ENCODE peak calls at places on chromosome 6, in five cellular contexts. C is left ventricle myocardium inferior, S is tibial artery, L is astrocyte of the spinal cord, W is foreskin fibroblast. T is an unnamed sample.

GRCh38 chr6:165744515-165745228 is 81.6 kb upstream of the PDE10A start:
- DNase-seq in C (no peak), S (no peak), L (peak; percentile 28), W (no peak), T (no peak)

GRCh38 chr6:63527658-63528514 is 44.4 kb upstream of the LOC128125822 start:
- DNase-seq in C (no peak), S (no peak), L (peak; percentile 99), W (peak; percentile 48), T (peak; percentile 51)

GRCh38 chr6:81821449-81821848 is 69.0 kb upstream of the TENT5A start:
- DNase-seq in C (no peak), S (no peak), L (no peak), W (no peak), T (no peak)

GRCh38 chr6:157410088-157410487 is 29.1 kb downstream of the ZDHHC14 start:
- DNase-seq in C (no peak), S (no peak), L (peak; percentile 33), W (no peak), T (no peak)

GRCh38 chr6:90197854-90198496 is 98.7 kb downstream of the BACH2 start:
- DNase-seq in C (no peak), S (no peak), L (peak; percentile 53), W (peak; percentile 12), T (no peak)

GRCh38 chr6:56595490-56596122 is 47.1 kb downstream of the DST start:
- DNase-seq in C (no peak), S (no peak), L (peak; percentile 46), W (peak; percentile 34), T (peak; percentile 76)

GRCh38 chr6:69487688-69488087 is 309.1 kb downstream of the LMBRD1 start:
- DNase-seq in C (no peak), S (no peak), L (no peak), W (no peak), T (no peak)

GRCh38 chr6:75472885-75473284 is 20.7 kb downstream of the FILIP1 start:
- DNase-seq in C (no peak), S (no peak), L (no peak), W (no peak), T (no peak)

GRCh38 chr6:159720708-159721107 is 6.6 kb upstream of the WTAP start:
- DNase-seq in C (no peak), S (no peak), L (peak; percentile 22), W (no peak), T (peak; percentile 39)

GRCh38 chr6:31775184-31775583 is 1.9 kb downstream of the VWA7 start:
- DNase-seq in C (no peak), S (no peak), L (no peak), W (no peak), T (no peak)

GRCh38 chr6:149170564-149171452 is 146.7 kb upstream of the TAB2 start:
- DNase-seq in C (peak; percentile 21), S (peak; percentile 34), L (no peak), W (no peak), T (no peak)

GRCh38 chr6:74289881-74290280 is 593.9 kb downstream of the CD109 start:
- DNase-seq in C (no peak), S (no peak), L (peak; percentile 12), W (peak; percentile 93), T (no peak)

GRCh38 chr6:148044261-148044731 is 298.3 kb upstream of the SASH1 start:
- DNase-seq in C (no peak), S (no peak), L (peak; percentile 75), W (peak; percentile 30), T (no peak)

GRCh38 chr6:157974341-157974894 is 7.2 kb upstream of the SYNJ2 start:
- DNase-seq in C (no peak), S (no peak), L (no peak), W (no peak), T (no peak)

GRCh38 chr6:168278904-168279303 is 40.7 kb downstream of the DACT2 start:
- DNase-seq in C (no peak), S (no peak), L (no peak), W (no peak), T (no peak)

GRCh38 chr6:40755046-40755681 is 168.0 kb upstream of the LRFN2 start:
- DNase-seq in C (no peak), S (no peak), L (peak; percentile 50), W (no peak), T (no peak)

GRCh38 chr6:122736606-122737005 is 42.9 kb upstream of the FABP7 start:
- DNase-seq in C (no peak), S (no peak), L (no peak), W (no peak), T (no peak)

GRCh38 chr6:118562959-118563358 is 14.9 kb downstream of the PLN start:
- DNase-seq in C (no peak), S (no peak), L (peak; percentile 64), W (no peak), T (no peak)

GRCh38 chr6:10221186-10221585 is 193.7 kb downstream of the TFAP2A start:
- DNase-seq in C (no peak), S (no peak), L (no peak), W (no peak), T (no peak)

GRCh38 chr6:42166444-42167141 is 6.6 kb upstream of the GUCA1A start:
- DNase-seq in C (peak; percentile 44), S (peak; percentile 63), L (peak; percentile 71), W (peak; percentile 36), T (peak; percentile 72)
- TF ChIP-seq CTCF in C (peak; percentile 96), S (peak; percentile 90), L (peak; percentile 95), W (peak; percentile 95), T (peak; percentile 82)

GRCh38 chr6:2988076-2988425 is 11.6 kb upstream of the NQO2 start:
- DNase-seq in C (no peak), S (no peak), L (no peak), W (no peak), T (no peak)

GRCh38 chr6:2990179-2990931 is 9.3 kb upstream of the NQO2 start:
- DNase-seq in C (no peak), S (no peak), L (peak; percentile 47), W (no peak), T (peak; percentile 72)

GRCh38 chr6:2990932-2991506 is 8.7 kb upstream of the NQO2 start:
- DNase-seq in C (no peak), S (no peak), L (no peak), W (no peak), T (no peak)

GRCh38 chr6:2988426-2989331 is 11.0 kb upstream of the NQO2 start:
- DNase-seq in C (peak; percentile 92), S (peak; percentile 95), L (peak; percentile 95), W (peak; percentile 98), T (peak; percentile 98)

DNA sequence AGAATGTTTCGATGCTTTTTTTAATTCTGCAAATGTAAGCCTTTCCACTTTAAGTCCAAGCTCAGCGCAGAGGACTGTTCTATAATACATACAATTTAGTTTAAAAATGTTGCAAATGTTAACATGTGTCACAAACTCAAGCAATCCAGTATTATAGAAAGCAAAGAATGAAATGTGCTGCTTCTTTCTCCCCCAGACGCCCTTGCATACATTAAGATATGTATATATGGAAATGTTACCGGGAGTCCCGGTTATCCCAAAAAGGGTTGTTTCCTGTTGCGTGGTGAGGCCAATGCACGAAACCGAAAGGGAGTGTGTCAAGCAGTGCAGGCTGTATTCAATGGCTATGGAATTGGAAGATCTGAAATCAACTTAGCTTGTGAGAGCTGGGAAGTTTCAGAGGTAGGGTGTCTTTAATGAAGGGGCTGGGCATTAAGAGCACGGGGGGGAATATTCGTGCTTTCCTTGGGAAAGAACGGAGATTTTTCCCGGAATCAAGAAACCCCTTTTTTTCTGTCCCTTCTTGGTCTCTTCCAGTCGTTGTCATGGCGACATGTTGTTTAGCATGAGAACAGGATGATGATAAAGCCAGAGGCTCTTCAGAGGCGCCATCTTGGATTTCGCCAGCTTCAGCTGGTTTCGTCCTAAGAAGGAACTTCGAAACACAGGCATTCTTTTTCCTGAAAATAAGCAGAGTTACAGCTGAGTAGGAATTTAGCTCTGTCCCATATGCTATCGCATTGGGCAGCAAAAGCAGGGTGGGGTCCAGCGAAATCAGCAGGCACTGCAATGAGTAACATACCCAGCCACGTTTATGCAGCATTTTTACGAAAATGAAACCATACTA is 10.1 kb upstream of the NQO2 start:
- DNase-seq in C (peak; percentile 66), S (peak; percentile 84), L (peak; percentile 98), W (peak; percentile 96), T (peak; percentile 96)
- TF ChIP-seq CTCF in C (no peak), S (no peak), L (no peak), W (no peak), T (no peak)

DNA sequence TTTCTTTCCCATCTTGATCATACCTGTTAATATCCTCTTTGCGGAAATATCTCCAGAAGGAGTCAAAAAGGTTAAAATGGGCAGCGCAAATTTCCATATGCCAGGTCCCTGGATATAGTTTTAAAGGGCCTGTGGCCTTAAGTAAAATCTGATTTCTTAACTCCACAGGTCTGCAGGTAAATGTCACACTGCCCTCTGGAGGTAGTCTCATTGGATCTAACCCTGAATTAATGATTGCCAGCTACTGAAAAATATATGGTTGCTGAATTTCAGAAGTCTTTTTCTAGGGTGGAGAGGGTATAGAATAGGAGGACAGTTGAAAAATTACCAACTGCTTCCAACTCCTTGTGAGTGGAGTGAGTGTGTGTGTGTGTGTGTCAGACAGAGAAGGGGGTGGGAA is 8.5 kb downstream of the MOXD1 start:
- DNase-seq in C (no peak), S (no peak), L (no peak), W (no peak), T (peak; percentile 15)
- TF ChIP-seq CTCF in C (no peak), S (no peak), L (no peak), W (peak; percentile 6), T (no peak)

DNA sequence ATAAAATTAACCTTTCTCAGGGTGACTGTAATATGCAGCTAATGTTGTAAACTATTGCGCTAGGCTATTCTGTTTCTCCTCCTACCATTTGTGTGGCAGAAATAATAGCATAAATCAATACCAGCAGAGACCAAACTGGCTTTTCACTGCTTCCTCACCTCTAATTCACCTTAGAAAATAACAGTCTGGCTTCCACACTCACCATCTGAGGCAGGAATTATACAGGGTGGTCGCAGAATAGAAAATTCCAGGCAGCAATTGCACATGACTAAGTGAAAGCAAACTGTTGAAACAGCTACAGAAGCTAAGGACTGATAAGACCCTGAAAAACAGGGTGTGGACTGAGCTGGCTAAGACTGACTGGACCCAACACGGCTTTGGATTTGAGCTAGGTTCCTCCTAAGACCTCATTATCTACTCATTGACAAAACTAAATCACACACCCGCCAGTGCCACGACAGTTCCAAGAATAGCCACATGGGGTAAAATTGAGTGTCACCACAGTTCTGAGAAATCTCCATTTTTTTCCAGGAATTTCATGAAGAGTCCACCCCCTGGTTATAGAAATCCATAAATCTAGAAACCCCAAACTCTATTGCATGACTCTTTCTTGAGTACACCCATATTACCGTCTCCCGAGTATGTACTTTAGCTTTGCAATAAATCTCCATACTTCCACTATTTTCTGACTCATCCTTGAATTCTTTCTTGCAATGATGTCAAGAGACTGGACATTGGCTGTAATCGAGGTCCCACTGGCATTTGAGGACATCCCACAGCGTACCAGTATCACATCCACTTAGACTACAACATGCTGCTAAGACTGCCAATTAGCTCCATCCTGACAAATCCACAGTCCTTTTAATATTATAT is 60.9 kb upstream of the KCNQ5 start:
- DNase-seq in C (no peak), S (no peak), L (peak; percentile 37), W (no peak), T (no peak)
- TF ChIP-seq CTCF in C (no peak), S (no peak), L (peak; percentile 8), W (no peak), T (no peak)